ENCODE peak calls at places on chromosomes 2 and 18, in eight cellular contexts. One of them, this sample, is unnamed.
A peak's percentile ranks its signal among the peaks of the same experiment; 100 is the strongest.

GRCh38 chr2:127413782-127414743 is 4.2 kb upstream of the PROC start:
- DNase-seq in thoracic aorta: no peak
- DNase-seq in NCI-H1105 treated with DMSO at 0.1 percent for 48 hours: no peak
- DNase-seq in NB4: no peak
- DNase-seq in AG10803: peak; percentile 71
- DNase-seq in CD8-positive, alpha-beta memory T cell: no peak
- DNase-seq in GM23248: peak; percentile 81
- DNase-seq in A549: no peak
- DNase-seq in this sample: no peak

GRCh38 chr2:234081970-234082822 is 31.7 kb downstream of the SPP2 start:
- DNase-seq in A549: no peak
- DNase-seq in NB4: no peak
- DNase-seq in thoracic aorta: no peak
- DNase-seq in NCI-H1105 treated with DMSO at 0.1 percent for 48 hours: peak; percentile 98
- DNase-seq in GM23248: no peak
- DNase-seq in AG10803: no peak
- DNase-seq in CD8-positive, alpha-beta memory T cell: no peak
- DNase-seq in this sample: no peak

GRCh38 chr18:48923746-48924580 is 26.8 kb downstream of the SMAD7 start:
- DNase-seq in A549: no peak
- DNase-seq in NB4: peak; percentile 24
- DNase-seq in CD8-positive, alpha-beta memory T cell: no peak
- DNase-seq in thoracic aorta: no peak
- DNase-seq in AG10803: peak; percentile 78
- DNase-seq in GM23248: peak; percentile 85
- DNase-seq in NCI-H1105 treated with DMSO at 0.1 percent for 48 hours: no peak
- DNase-seq in this sample: no peak

GRCh38 chr2:189024861-189025618 is 50.9 kb downstream of the COL3A1 start:
- DNase-seq in GM23248: peak; percentile 55
- DNase-seq in thoracic aorta: no peak
- DNase-seq in NB4: peak; percentile 21
- DNase-seq in CD8-positive, alpha-beta memory T cell: no peak
- DNase-seq in A549: no peak
- DNase-seq in AG10803: peak; percentile 79
- DNase-seq in NCI-H1105 treated with DMSO at 0.1 percent for 48 hours: no peak
- DNase-seq in this sample: no peak

GRCh38 chr2:31300309-31300708 is 66.4 kb downstream of the EHD3 start:
- DNase-seq in GM23248: peak; percentile 29
- DNase-seq in AG10803: no peak
- DNase-seq in NB4: no peak
- DNase-seq in NCI-H1105 treated with DMSO at 0.1 percent for 48 hours: no peak
- DNase-seq in CD8-positive, alpha-beta memory T cell: no peak
- DNase-seq in A549: no peak
- DNase-seq in thoracic aorta: no peak
- DNase-seq in this sample: no peak

GRCh38 chr2:60972889-60973656 is 44.4 kb upstream of the PEX13 start:
- DNase-seq in CD8-positive, alpha-beta memory T cell: no peak
- DNase-seq in AG10803: no peak
- DNase-seq in NCI-H1105 treated with DMSO at 0.1 percent for 48 hours: no peak
- DNase-seq in thoracic aorta: no peak
- DNase-seq in A549: no peak
- DNase-seq in GM23248: no peak
- DNase-seq in NB4: no peak
- DNase-seq in this sample: no peak

GRCh38 chr18:51907687-51908597 is 432.1 kb upstream of the DCC start:
- DNase-seq in GM23248: no peak
- DNase-seq in thoracic aorta: no peak
- DNase-seq in CD8-positive, alpha-beta memory T cell: no peak
- DNase-seq in NCI-H1105 treated with DMSO at 0.1 percent for 48 hours: no peak
- DNase-seq in A549: no peak
- DNase-seq in AG10803: no peak
- DNase-seq in NB4: no peak
- DNase-seq in this sample: no peak

GRCh38 chr2:152611458-152612231 is 105.6 kb downstream of the PRPF40A start:
- DNase-seq in AG10803: peak; percentile 92
- DNase-seq in A549: no peak
- DNase-seq in GM23248: peak; percentile 79
- DNase-seq in thoracic aorta: no peak
- DNase-seq in CD8-positive, alpha-beta memory T cell: no peak
- DNase-seq in NB4: peak; percentile 97
- DNase-seq in NCI-H1105 treated with DMSO at 0.1 percent for 48 hours: no peak
- DNase-seq in this sample: no peak

GRCh38 chr2:42086500-42086953 is 38.7 kb downstream of the PKDCC start:
- DNase-seq in CD8-positive, alpha-beta memory T cell: peak; percentile 48
- DNase-seq in A549: peak; percentile 71
- DNase-seq in GM23248: peak; percentile 75
- DNase-seq in NB4: peak; percentile 66
- DNase-seq in AG10803: peak; percentile 60
- DNase-seq in NCI-H1105 treated with DMSO at 0.1 percent for 48 hours: peak; percentile 49
- DNase-seq in thoracic aorta: no peak
- DNase-seq in this sample: peak; percentile 69

GRCh38 chr2:166106431-166107015 is 21.3 kb downstream of the SCN1A start:
- DNase-seq in CD8-positive, alpha-beta memory T cell: no peak
- DNase-seq in NCI-H1105 treated with DMSO at 0.1 percent for 48 hours: peak; percentile 29
- DNase-seq in NB4: peak; percentile 58
- DNase-seq in AG10803: no peak
- DNase-seq in A549: no peak
- DNase-seq in GM23248: no peak
- DNase-seq in thoracic aorta: no peak
- DNase-seq in this sample: peak; percentile 70

GRCh38 chr18:58578835-58579560 is 49.9 kb downstream of the ALPK2 start:
- DNase-seq in AG10803: peak; percentile 95
- DNase-seq in A549: peak; percentile 64
- DNase-seq in NCI-H1105 treated with DMSO at 0.1 percent for 48 hours: no peak
- DNase-seq in GM23248: peak; percentile 93
- DNase-seq in CD8-positive, alpha-beta memory T cell: no peak
- DNase-seq in thoracic aorta: no peak
- DNase-seq in NB4: no peak
- DNase-seq in this sample: no peak

This sample was measured in NCI-H2227 treated with DMSO at 0.1 percent for 48 hours.